ENCODE peak calls at places on chromosomes 12 and 14, in ten cellular contexts. T, A, Y, S, H, C, N, E, B and M are unnamed samples.
A peak's percentile ranks its signal among the peaks of the same experiment; 100 is the strongest.

GRCh38 chr12:96070670-96071279 is 35.4 kb upstream of the LTA4H start:
- DNase-seq in A (no peak), S (no peak), Y (no peak), C (no peak), E (no peak), H (no peak), N (no peak), B (no peak), T (no peak), M (no peak)

GRCh38 chr14:32998433-32998832 is 59.8 kb downstream of the NPAS3 start:
- DNase-seq in H (peak; percentile 36), Y (no peak), E (no peak), B (no peak), T (no peak), S (peak; percentile 43), A (peak; percentile 51), C (no peak), N (no peak), M (no peak)

GRCh38 chr12:47686645-47687240 is 19.1 kb downstream of the RPAP3 start:
- DNase-seq in T (no peak), S (peak; percentile 55), H (peak; percentile 72), C (no peak), B (no peak), Y (no peak), E (no peak), N (no peak), A (peak; percentile 81), M (no peak)

GRCh38 chr14:20855652-20856291 is 35.4 kb upstream of the RNASE3 start:
- DNase-seq in B (no peak), Y (peak; percentile 70), C (peak; percentile 61), E (peak; percentile 58), T (peak; percentile 57), A (peak; percentile 63), N (no peak), H (peak; percentile 55), S (peak; percentile 87), M (no peak)

GRCh38 chr12:52032431-52032796 is 18.8 kb upstream of the NR4A1 start:
- DNase-seq in H (peak; percentile 89), B (no peak), E (peak; percentile 73), S (peak; percentile 30), Y (no peak), N (no peak), T (peak; percentile 87), C (peak; percentile 78), A (peak; percentile 82), M (no peak)

GRCh38 chr12:130372936-130373335 is 35.2 kb downstream of the PIWIL1 start:
- DNase-seq in T (no peak), A (no peak), S (no peak), C (no peak), E (no peak), H (no peak), N (no peak), Y (no peak), B (no peak), M (no peak)

GRCh38 chr12:15728118-15728598 is 61.0 kb downstream of the EPS8 start:
- DNase-seq in T (no peak), H (peak; percentile 77), B (no peak), Y (no peak), C (no peak), E (no peak), S (peak; percentile 74), A (peak; percentile 62), N (no peak), M (peak; percentile 46)

GRCh38 chr14:104872469-104873341 is 7.6 kb downstream of the CEP170B start:
- DNase-seq in A (peak; percentile 45), T (peak; percentile 8), S (no peak), C (peak; percentile 65), H (peak; percentile 73), N (no peak), E (no peak), B (peak; percentile 72), Y (peak; percentile 63), M (no peak)

GRCh38 chr14:39228044-39228443 is 5.7 kb upstream of the MIA2 start:
- DNase-seq in N (no peak), Y (no peak), S (no peak), E (no peak), C (no peak), A (no peak), B (no peak), T (no peak), H (no peak), M (no peak)

GRCh38 chr12:9221476-9221875 is 13.3 kb upstream of the PZP start:
- DNase-seq in S (no peak), H (peak; percentile 91), A (peak; percentile 17), B (no peak), T (no peak), E (no peak), C (no peak), Y (no peak), N (no peak), M (no peak)

GRCh38 chr12:101838628-101839323 is 8.0 kb upstream of the GNPTAB start:
- DNase-seq in A (no peak), T (no peak), H (no peak), C (no peak), S (no peak), B (no peak), N (no peak), E (no peak), Y (no peak), M (no peak)

GRCh38 chr12:96710127-96710745 is 196.8 kb upstream of the NEDD1 start:
- DNase-seq in B (no peak), T (no peak), C (no peak), S (peak; percentile 63), H (no peak), A (no peak), E (no peak), N (no peak), Y (no peak), M (no peak)

GRCh38 chr12:96907681-96908163 is 665 bp downstream of the NEDD1 start:
- DNase-seq in Y (no peak), A (peak; percentile 54), T (peak; percentile 4), C (no peak), H (peak; percentile 43), N (no peak), B (no peak), E (no peak), S (no peak), M (no peak)

GRCh38 chr12:27344760-27345159 is 12.1 kb downstream of the BMAL2 start:
- DNase-seq in S (no peak), E (no peak), H (no peak), A (no peak), T (no peak), N (no peak), Y (no peak), B (no peak), C (no peak), M (no peak)

DNA sequence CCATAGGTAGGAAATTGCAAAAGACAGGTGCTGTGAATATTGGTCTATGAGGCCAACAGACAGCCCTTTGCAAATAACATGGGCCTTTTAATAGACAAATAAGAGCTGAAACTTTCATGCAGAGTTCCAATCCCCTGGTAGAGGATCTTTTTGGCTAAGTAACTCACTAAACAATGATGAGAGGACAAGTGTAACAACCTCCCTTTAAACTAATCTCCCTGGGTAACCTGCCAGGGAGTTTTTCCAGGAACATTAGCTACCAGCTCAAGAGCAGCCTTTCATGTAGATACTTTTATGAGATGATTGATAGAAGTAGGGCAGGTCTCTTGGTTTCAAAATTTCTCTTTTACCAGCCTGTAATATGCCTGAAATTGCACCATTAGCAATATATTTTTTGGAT is 13.8 kb upstream of the CACNA1C start:
- DNase-seq in T (no peak), S (no peak), A (no peak), H (no peak), B (no peak), N (no peak), E (no peak), C (no peak), Y (no peak), M (no peak)
- H3K27me3 ChIP-seq in T (no peaks in the 10 kb centered on the region), S (peaks cover 76% of the 10 kb centered on the region), A (peaks cover 13% of the 10 kb centered on the region), H (peaks cover 17% of the 10 kb centered on the region), B (peaks cover 5% of the 10 kb centered on the region), N (peaks cover 10% of the 10 kb centered on the region), E (no peaks in the 10 kb centered on the region), C (no peaks in the 10 kb centered on the region), Y (peaks cover 8% of the 10 kb centered on the region), M (peaks cover 9% of the 10 kb centered on the region)

GRCh38 chr12:104466694-104467345 is 10.1 kb downstream of the CHST11 start:
- DNase-seq in Y (no peak), T (no peak), C (no peak), A (no peak), B (no peak), E (no peak), N (no peak), H (no peak), S (peak; percentile 40), M (no peak)
- H3K4me1 ChIP-seq in Y (peaks cover 61% of the 10 kb centered on the region), T (peaks cover 16% of the 10 kb centered on the region), C (peaks cover 11% of the 10 kb centered on the region), A (peaks cover 11% of the 10 kb centered on the region), B (peaks cover 49% of the 10 kb centered on the region), E (peaks cover 4% of the 10 kb centered on the region), N (peaks cover 95% of the 10 kb centered on the region), H (no peaks in the 10 kb centered on the region), S (peaks cover 9% of the 10 kb centered on the region), M (no peaks in the 10 kb centered on the region)

GRCh38 chr12:3562484-3562883 is 71.5 kb downstream of the PRMT8 start:
- DNase-seq in E (no peak), C (no peak), H (no peak), Y (no peak), B (no peak), A (no peak), T (no peak), N (no peak), S (no peak), M (no peak)

GRCh38 chr12:3559601-3560294 is 68.7 kb downstream of the PRMT8 start:
- DNase-seq in Y (no peak), N (no peak), H (no peak), E (no peak), B (no peak), C (no peak), T (no peak), S (no peak), A (no peak), M (no peak)

GRCh38 chr12:3558854-3559253 is 67.9 kb downstream of the PRMT8 start:
- DNase-seq in C (no peak), B (no peak), N (no peak), E (no peak), Y (no peak), H (no peak), T (no peak), S (no peak), A (no peak), M (no peak)

GRCh38 chr12:3558255-3558654 is 67.3 kb downstream of the PRMT8 start:
- DNase-seq in Y (no peak), S (no peak), N (no peak), E (no peak), A (no peak), C (no peak), B (no peak), T (no peak), H (no peak), M (no peak)

GRCh38 chr12:3560295-3560620 is 69.3 kb downstream of the PRMT8 start:
- DNase-seq in S (no peak), E (no peak), C (no peak), T (no peak), A (no peak), B (no peak), H (no peak), N (no peak), Y (no peak), M (no peak)
- H3K27me3 ChIP-seq in S (peaks cover 67% of the 10 kb centered on the region), E (no peaks in the 10 kb centered on the region), C (no peaks in the 10 kb centered on the region), T (no peaks in the 10 kb centered on the region), A (peaks cover 50% of the 10 kb centered on the region), B (peaks cover 4% of the 10 kb centered on the region), H (no peaks in the 10 kb centered on the region), N (no peaks in the 10 kb centered on the region), Y (peaks cover 4% of the 10 kb centered on the region), M (peaks cover 2% of the 10 kb centered on the region)

DNA sequence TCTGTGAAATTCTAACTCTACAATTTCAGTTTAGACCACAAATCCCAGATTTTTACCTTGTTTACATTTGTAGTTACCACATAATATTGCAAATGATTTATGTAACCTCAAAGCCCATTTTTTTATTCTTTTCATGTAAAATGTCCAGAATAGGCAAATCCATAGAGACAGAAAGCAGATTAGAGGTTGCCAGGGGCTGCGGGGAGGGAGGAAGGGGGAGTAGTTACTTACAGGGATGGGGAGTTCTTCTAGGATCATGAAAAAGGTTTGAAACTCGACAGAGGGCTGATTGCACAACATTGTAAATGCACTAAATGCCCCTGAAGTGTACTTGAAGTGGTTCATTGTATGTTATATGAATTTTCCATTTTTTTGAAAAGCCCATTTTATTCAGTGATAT is 66.5 kb downstream of the PPP2R5C start:
- DNase-seq in A (peak; percentile 66), E (no peak), T (no peak), S (no peak), Y (no peak), N (no peak), H (peak; percentile 72), B (no peak), C (no peak), M (no peak)
- H3K4me1 ChIP-seq in A (peaks cover 45% of the 10 kb centered on the region), E (no peaks in the 10 kb centered on the region), T (peaks cover 81% of the 10 kb centered on the region), S (no peaks in the 10 kb centered on the region), Y (peaks cover 76% of the 10 kb centered on the region), N (peaks cover 84% of the 10 kb centered on the region), H (peaks cover 12% of the 10 kb centered on the region), B (peaks cover 29% of the 10 kb centered on the region), C (peaks cover 46% of the 10 kb centered on the region), M (no peaks in the 10 kb centered on the region)